ENCODE peak calls at places on chromosomes 7 and 10, in seven cellular contexts. O, J, M, Z, U, B and L are unnamed samples.

GRCh38 chr10:76298329-76298728 is 866.9 kb downstream of the LRMDA start:
- DNase-seq in Z (no peak), M (no peak), J (no peak), B (no peak), O (no peak), U (no peak), L (no peak)

GRCh38 chr10:124690971-124691370 is 53.2 kb downstream of the FAM53B start:
- DNase-seq in B (no peak), Z (no peak), U (no peak), O (peak), J (no peak), M (no peak), L (no peak)

GRCh38 chr7:106480616-106481031 is 180.3 kb downstream of the CCDC71L start:
- DNase-seq in J (no peak), Z (no peak), O (no peak), U (no peak), B (no peak), M (no peak), L (no peak)

GRCh38 chr7:1055084-1055450 is 10.7 kb downstream of the GPR146 start:
- DNase-seq in Z (no peak), O (peak), U (peak), B (no peak), M (no peak), J (no peak), L (no peak)

GRCh38 chr7:130732980-130733865 is 784 bp downstream of the KLF14 start:
- DNase-seq in M (peak), Z (no peak), O (no peak), B (no peak), U (peak), J (no peak), L (no peak)

GRCh38 chr10:14116021-14116420 is 214.7 kb downstream of the FRMD4A start:
- DNase-seq in Z (no peak), M (no peak), O (no peak), J (no peak), U (no peak), B (no peak), L (no peak)

GRCh38 chr7:117225536-117225935 is 97.3 kb downstream of the WNT2 start:
- DNase-seq in O (no peak), J (no peak), B (no peak), Z (no peak), M (no peak), U (no peak), L (no peak)

GRCh38 chr7:133851416-133851815 is 275.7 kb upstream of the LRGUK start:
- DNase-seq in O (no peak), J (no peak), U (no peak), Z (peak), B (no peak), M (no peak), L (no peak)

GRCh38 chr7:107924841-107925490 is 34.0 kb downstream of the DLD start:
- DNase-seq in O (no peak), U (no peak), M (no peak), J (no peak), Z (no peak), B (no peak), L (no peak)

GRCh38 chr7:98294798-98295382 is 13.4 kb downstream of the BRI3 start:
- DNase-seq in Z (peak), O (no peak), J (peak), U (peak), M (peak), B (peak), L (no peak)

GRCh38 chr10:59688921-59689351 is 20.7 kb downstream of the SLC16A9 start:
- DNase-seq in O (no peak), M (no peak), Z (peak), B (no peak), J (no peak), U (no peak), L (no peak)

GRCh38 chr10:15440204-15440711 is 69.2 kb upstream of the FAM171A1 start:
- DNase-seq in Z (no peak), B (no peak), J (no peak), O (no peak), M (no peak), U (no peak), L (no peak)

GRCh38 chr10:15442056-15442455 is 71.0 kb upstream of the FAM171A1 start:
- DNase-seq in Z (no peak), M (no peak), O (no peak), J (no peak), B (no peak), U (no peak), L (no peak)

GRCh38 chr10:15439381-15439837 is 68.3 kb upstream of the FAM171A1 start:
- DNase-seq in Z (peak), M (no peak), U (no peak), O (no peak), J (peak), B (peak), L (no peak)

GRCh38 chr10:15444105-15445021 is 73.3 kb upstream of the FAM171A1 start:
- DNase-seq in J (no peak), O (no peak), M (no peak), U (no peak), Z (no peak), B (no peak), L (no peak)
- H3K4me3 ChIP-seq in J (no peak), O (no peak), M (no peak), U (no peak), Z (no peak), B (no peak), L (no peak)

GRCh38 chr10:63720072-63720537 is 198.9 kb downstream of the REEP3 start:
- DNase-seq in J (peak), U (no peak), O (peak), Z (peak), M (peak), B (peak), L (no peak)

GRCh38 chr10:63720689-63721088 is 199.5 kb downstream of the REEP3 start:
- DNase-seq in B (no peak), J (no peak), M (no peak), U (no peak), O (no peak), Z (no peak), L (no peak)

GRCh38 chr10:63718006-63718405 is 196.8 kb downstream of the REEP3 start:
- DNase-seq in J (no peak), B (no peak), Z (peak), O (no peak), U (no peak), M (no peak), L (no peak)

GRCh38 chr10:63718453-63718852 is 197.3 kb downstream of the REEP3 start:
- DNase-seq in O (no peak), J (no peak), U (no peak), M (no peak), B (no peak), Z (no peak), L (no peak)

GRCh38 chr10:63719174-63719856 is 198.1 kb downstream of the REEP3 start:
- DNase-seq in U (no peak), Z (no peak), M (no peak), O (no peak), J (no peak), B (no peak), L (no peak)
- H3K4me3 ChIP-seq in U (no peak), Z (no peak), M (no peak), O (no peak), J (no peak), B (no peak), L (no peak)

DNA sequence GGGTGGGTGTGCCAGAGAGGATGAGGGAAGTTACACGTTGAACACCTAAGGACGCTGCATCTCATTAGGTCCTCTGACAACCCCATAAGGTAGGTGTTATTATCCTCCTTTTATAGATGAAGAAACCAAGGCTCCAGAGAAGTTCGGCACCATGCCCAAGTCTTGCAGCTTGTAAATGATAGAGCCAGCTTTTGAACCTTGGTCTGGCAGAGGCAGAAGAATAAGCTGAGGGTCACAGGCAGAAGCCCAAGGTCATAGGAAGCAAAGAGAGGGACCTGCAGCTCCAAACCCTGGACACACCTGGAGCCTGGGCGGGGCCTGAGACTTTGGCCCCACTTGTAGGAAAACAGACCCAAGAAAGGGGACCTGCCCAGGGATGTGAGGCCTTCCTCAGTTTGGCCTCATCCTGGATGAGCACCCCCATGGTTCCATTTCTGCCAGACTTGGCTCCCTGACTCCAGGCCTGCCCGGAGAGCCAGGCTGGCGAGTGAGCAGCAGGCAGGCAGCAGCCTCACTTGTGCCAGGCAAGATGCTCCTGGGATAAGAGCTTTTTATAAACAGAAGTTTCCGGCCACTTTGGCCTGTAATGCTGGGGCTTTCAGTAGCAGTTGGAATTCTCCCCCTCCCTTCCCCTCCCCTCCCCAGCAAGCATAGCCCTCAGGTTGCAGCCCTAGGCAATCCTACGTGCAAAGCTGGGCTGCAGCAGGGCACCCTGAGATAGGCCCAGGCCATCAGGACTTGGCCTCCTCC is 2.4 kb downstream of the KCNH2 start:
- DNase-seq in U (no peak), M (no peak), J (no peak), B (no peak), O (peak), Z (no peak), L (no peak)
- H3K4me3 ChIP-seq in U (no peak), M (peak), J (peak), B (no peak), O (peak), Z (no peak), L (no peak)

DNA sequence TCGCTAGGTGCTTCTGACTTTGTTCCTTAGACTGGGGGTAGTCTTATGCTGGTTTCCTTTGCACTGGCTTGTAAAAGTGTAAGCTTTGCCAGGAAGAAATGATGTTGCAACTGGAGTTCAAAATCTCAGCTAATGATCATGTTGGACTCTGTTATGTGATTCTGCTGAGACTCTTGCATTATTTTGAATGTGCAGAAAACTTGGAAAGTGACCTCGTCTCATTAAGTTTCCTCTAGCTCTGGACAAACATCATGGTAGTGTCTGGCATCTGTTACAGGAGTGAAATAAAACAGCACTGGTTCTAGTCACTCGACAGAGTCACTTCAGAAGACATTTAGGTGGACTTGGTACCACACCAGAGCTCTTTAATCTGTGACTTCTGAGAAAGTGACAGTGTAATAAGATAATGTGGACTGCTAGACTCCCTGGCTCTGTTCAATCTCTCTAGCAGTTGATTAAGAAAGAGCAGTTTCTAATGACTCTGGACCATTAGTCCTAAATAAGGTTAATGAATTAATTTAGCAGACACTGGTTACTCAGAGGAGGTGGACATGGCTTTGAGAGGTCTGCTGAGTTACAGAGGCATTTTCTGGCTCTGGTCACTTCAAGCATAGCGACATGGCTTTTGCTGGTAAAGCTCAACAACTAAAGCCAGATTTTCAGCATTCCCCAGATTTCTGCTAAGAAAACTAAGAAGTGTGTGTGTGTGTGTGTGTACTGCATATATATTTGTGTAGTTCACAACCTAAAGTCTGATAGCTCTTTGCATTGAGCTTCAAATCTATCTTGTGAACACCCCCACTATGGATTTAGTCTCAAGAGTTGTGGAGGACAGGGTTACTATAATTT is 2.1 kb downstream of the NRP1 start:
- DNase-seq in O (no peak), M (no peak), J (no peak), B (no peak), Z (no peak), U (no peak), L (no peak)
- H3K4me3 ChIP-seq in O (no peak), M (no peak), J (no peak), B (peak), Z (peak), U (peak), L (peak)

GRCh38 chr10:69574571-69574978 is 1.4 kb upstream of the NEUROG3 start:
- DNase-seq in O (no peak), Z (no peak), M (no peak), U (no peak), J (no peak), B (no peak), L (no peak)

GRCh38 chr10:69572159-69573055 is 815 bp downstream of the NEUROG3 start:
- DNase-seq in J (no peak), B (no peak), U (no peak), M (no peak), Z (peak), O (no peak), L (no peak)

GRCh38 chr10:69575164-69575722 is 2.0 kb upstream of the NEUROG3 start:
- DNase-seq in J (no peak), O (no peak), Z (no peak), M (no peak), B (no peak), U (no peak), L (no peak)

GRCh38 chr10:69571618-69572158 is 1.5 kb downstream of the NEUROG3 start:
- DNase-seq in Z (no peak), B (no peak), M (no peak), U (no peak), J (no peak), O (no peak), L (no peak)

DNA sequence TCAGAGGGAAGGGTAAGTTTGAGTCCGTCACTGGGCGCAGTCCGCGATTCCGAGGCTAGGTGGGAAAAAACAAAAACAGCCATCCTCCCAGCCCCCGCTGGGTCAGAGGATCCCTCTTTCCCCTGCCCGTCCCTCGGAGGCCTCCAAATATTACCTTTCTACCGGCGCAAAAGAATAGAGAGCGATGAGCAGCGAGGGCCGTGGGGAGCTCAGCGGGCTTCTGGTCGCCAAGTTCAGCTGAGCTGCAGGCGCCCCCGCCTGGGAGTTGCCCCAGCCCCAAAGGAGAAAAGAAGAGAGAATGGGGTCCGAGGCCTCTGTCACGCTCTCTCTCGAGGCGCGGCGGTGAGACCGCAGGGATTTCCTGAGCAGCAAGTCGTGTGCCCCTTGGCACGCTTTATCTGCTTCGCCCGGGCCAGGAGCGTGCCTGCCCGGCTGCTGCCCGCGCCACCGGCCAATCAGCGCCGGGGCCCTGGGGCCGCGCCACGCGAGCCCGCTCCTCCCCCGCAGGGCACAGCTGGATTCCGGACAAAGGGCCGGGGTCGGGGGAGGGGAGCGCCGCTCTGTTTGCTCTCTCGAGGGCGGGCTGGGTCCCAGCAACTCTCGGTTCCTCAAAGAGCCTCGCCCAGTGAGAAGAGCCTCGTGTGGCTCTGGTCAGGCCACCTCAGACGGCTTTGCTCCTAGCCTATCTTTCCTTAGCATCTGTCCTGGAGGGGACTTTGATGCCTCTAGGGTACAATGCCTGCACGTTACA is at the start of gene NEUROG3:
- DNase-seq in B (no peak), J (no peak), O (no peak), U (no peak), M (no peak), Z (no peak), L (no peak)
- H3K4me3 ChIP-seq in B (no peak), J (peak), O (peak), U (no peak), M (no peak), Z (no peak), L (no peak)

DNA sequence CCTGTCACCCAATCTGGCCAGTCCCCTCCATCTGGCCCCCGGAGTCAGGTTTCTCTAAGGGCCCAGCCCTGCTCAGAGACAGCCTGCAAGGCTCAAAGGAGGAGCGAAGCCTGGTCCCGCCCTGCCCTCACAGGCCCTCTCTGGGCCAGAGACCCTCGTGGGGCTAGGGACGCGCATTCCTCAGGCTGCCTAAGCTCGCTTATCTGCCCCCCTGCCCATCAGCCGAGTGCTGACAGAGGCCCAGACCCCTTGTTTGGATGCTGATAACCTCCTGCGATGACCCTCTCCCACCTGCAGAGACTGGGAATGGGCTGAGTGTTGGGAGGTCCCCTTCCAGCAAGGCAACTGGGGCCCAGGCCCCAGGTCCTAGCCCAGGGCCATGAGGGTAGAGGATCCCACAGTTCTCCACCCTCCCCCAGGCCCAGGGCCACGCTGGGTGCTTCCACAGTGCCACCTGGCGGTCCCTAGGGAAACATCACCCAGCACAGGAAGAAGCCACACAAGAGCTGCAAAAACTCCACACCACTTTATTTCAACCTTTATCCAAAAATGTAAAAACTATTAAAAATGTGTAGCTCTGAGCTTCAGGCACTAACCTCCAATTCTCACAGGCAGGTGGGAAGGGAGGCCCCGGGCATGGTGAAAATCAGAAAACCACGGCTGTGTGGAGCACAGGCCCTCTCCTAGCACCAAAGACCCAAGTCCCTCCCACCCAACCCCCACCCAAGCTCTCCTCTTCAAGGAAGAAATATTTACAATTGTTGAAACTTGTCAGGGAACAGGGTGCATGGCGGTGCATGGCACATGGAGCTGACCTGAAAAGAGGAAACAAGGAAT is 2.2 kb downstream of the NPM3 start:
- DNase-seq in Z (peak), O (peak), J (peak), M (peak), B (peak), U (peak), L (no peak)
- H3K4me3 ChIP-seq in Z (peak), O (no peak), J (no peak), M (peak), B (no peak), U (no peak), L (no peak)